ENCODE peak calls at places on chromosome 11, in seven cellular contexts. One of them, this sample, is unnamed.

GRCh38 chr11:34075178-34075820 is 23.8 kb downstream of the CAPRIN1 start:
- DNase-seq in AG09309: peak
- DNase-seq in activated CD8-positive, alpha-beta T cell treated with anti-CD3 and anti-CD28 coated beads, Interleukin-2, amount 10 ng/mL, durations not matched to agents 7 days and 5 days: no peak
- DNase-seq in NCI-H146: no peak
- DNase-seq in ELF-1: no peak
- DNase-seq in HCT116: peak
- DNase-seq in CD4-positive, alpha-beta T cell: no peak
- DNase-seq in this sample: no peak

GRCh38 chr11:706957-707816 is 1.2 kb downstream of the EPS8L2 start:
- DNase-seq in AG09309: no peak
- DNase-seq in activated CD8-positive, alpha-beta T cell treated with anti-CD3 and anti-CD28 coated beads, Interleukin-2, amount 10 ng/mL, durations not matched to agents 7 days and 5 days: no peak
- DNase-seq in NCI-H146: no peak
- DNase-seq in ELF-1: peak
- DNase-seq in HCT116: no peak
- DNase-seq in CD4-positive, alpha-beta T cell: no peak
- DNase-seq in this sample: no peak

GRCh38 chr11:49208006-49208721 is at the start of gene FOLH1:
- DNase-seq in AG09309: no peak
- DNase-seq in activated CD8-positive, alpha-beta T cell treated with anti-CD3 and anti-CD28 coated beads, Interleukin-2, amount 10 ng/mL, durations not matched to agents 7 days and 5 days: no peak
- DNase-seq in NCI-H146: no peak
- DNase-seq in ELF-1: peak
- DNase-seq in HCT116: no peak
- DNase-seq in CD4-positive, alpha-beta T cell: no peak
- DNase-seq in this sample: no peak

GRCh38 chr11:82930229-82930628 is 28.7 kb downstream of the DDIAS start:
- DNase-seq in AG09309: no peak
- DNase-seq in activated CD8-positive, alpha-beta T cell treated with anti-CD3 and anti-CD28 coated beads, Interleukin-2, amount 10 ng/mL, durations not matched to agents 7 days and 5 days: no peak
- DNase-seq in NCI-H146: no peak
- DNase-seq in ELF-1: no peak
- DNase-seq in HCT116: no peak
- DNase-seq in CD4-positive, alpha-beta T cell: no peak
- DNase-seq in this sample: no peak

GRCh38 chr11:96228911-96229310 is 114.1 kb downstream of the MAML2 start:
- DNase-seq in AG09309: no peak
- DNase-seq in activated CD8-positive, alpha-beta T cell treated with anti-CD3 and anti-CD28 coated beads, Interleukin-2, amount 10 ng/mL, durations not matched to agents 7 days and 5 days: no peak
- DNase-seq in NCI-H146: no peak
- DNase-seq in ELF-1: no peak
- DNase-seq in HCT116: no peak
- DNase-seq in CD4-positive, alpha-beta T cell: no peak
- DNase-seq in this sample: no peak

GRCh38 chr11:65766535-65766934 is 14.2 kb downstream of the AP5B1 start:
- DNase-seq in AG09309: peak
- DNase-seq in activated CD8-positive, alpha-beta T cell treated with anti-CD3 and anti-CD28 coated beads, Interleukin-2, amount 10 ng/mL, durations not matched to agents 7 days and 5 days: peak
- DNase-seq in NCI-H146: no peak
- DNase-seq in ELF-1: no peak
- DNase-seq in HCT116: no peak
- DNase-seq in CD4-positive, alpha-beta T cell: no peak
- DNase-seq in this sample: no peak

GRCh38 chr11:103047837-103048236 is 44.1 kb downstream of the DCUN1D5 start:
- DNase-seq in AG09309: no peak
- DNase-seq in activated CD8-positive, alpha-beta T cell treated with anti-CD3 and anti-CD28 coated beads, Interleukin-2, amount 10 ng/mL, durations not matched to agents 7 days and 5 days: no peak
- DNase-seq in NCI-H146: no peak
- DNase-seq in ELF-1: no peak
- DNase-seq in HCT116: no peak
- DNase-seq in CD4-positive, alpha-beta T cell: no peak
- DNase-seq in this sample: no peak

GRCh38 chr11:43268161-43268560 is 43.6 kb upstream of the API5 start:
- DNase-seq in AG09309: no peak
- DNase-seq in activated CD8-positive, alpha-beta T cell treated with anti-CD3 and anti-CD28 coated beads, Interleukin-2, amount 10 ng/mL, durations not matched to agents 7 days and 5 days: no peak
- DNase-seq in NCI-H146: no peak
- DNase-seq in ELF-1: no peak
- DNase-seq in HCT116: no peak
- DNase-seq in CD4-positive, alpha-beta T cell: no peak
- DNase-seq in this sample: no peak